ENCODE peak calls at places on chromosomes 3 and 15, in five cellular contexts. O is esophagus squamous epithelium, D is tibial artery, R is lower lobe of right lung, J is stomach. X is an unnamed sample.

GRCh38 chr3:56135941-56136340 is 332.3 kb downstream of the ERC2 start:
- DNase-seq in O (no peak), D (no peak), R (no peak), J (no peak), X (no peak)

GRCh38 chr3:27310693-27311092 is 58.5 kb downstream of the NEK10 start:
- DNase-seq in O (no peak), D (no peak), R (no peak), J (no peak), X (no peak)

GRCh38 chr3:11724615-11725339 is 81.1 kb upstream of the VGLL4 start:
- DNase-seq in O (no peak), D (no peak), R (no peak), J (no peak), X (no peak)

GRCh38 chr15:81265256-81265943 is 58.5 kb downstream of the STARD5 start:
- DNase-seq in O (no peak), D (no peak), R (no peak), J (no peak), X (no peak)

GRCh38 chr3:135895106-135895733 is 70.3 kb upstream of the PPP2R3A start:
- DNase-seq in O (no peak), D (peak), R (peak), J (peak), X (no peak)

GRCh38 chr3:152942366-152942765 is 107.4 kb downstream of the P2RY1 start:
- DNase-seq in O (no peak), D (no peak), R (no peak), J (no peak), X (no peak)

GRCh38 chr3:25973111-25973510 is 183.2 kb downstream of the OXSM start:
- DNase-seq in O (no peak), D (no peak), R (no peak), J (no peak), X (no peak)

GRCh38 chr15:94671845-94672524 is 440.6 kb downstream of the MCTP2 start:
- DNase-seq in O (no peak), D (no peak), R (no peak), J (no peak), X (no peak)

GRCh38 chr3:20096135-20096685 is 56.0 kb downstream of the KAT2B start:
- DNase-seq in O (no peak), D (no peak), R (no peak), J (no peak), X (no peak)

GRCh38 chr15:87082576-87082975 is 1002.9 kb downstream of the AGBL1 start:
- DNase-seq in O (no peak), D (no peak), R (no peak), J (no peak), X (no peak)

GRCh38 chr3:57675530-57675929 is 17.3 kb downstream of the DENND6A start:
- DNase-seq in O (no peak), D (no peak), R (no peak), J (no peak), X (no peak)

GRCh38 chr3:13547591-13548371 is 1.1 kb upstream of the FBLN2 start:
- DNase-seq in O (no peak), D (no peak), R (no peak), J (no peak), X (no peak)

GRCh38 chr3:142962520-142963265 is 781 bp downstream of the PAQR9 start:
- DNase-seq in O (no peak), D (no peak), R (no peak), J (no peak), X (no peak)

GRCh38 chr3:143002083-143002712 is 828 bp downstream of the U2SURP start:
- DNase-seq in O (no peak), D (no peak), R (no peak), J (no peak), X (no peak)

GRCh38 chr15:100771745-100772144 is 107.9 kb upstream of the ALDH1A3 start:
- DNase-seq in O (no peak), D (no peak), R (no peak), J (no peak), X (peak)

GRCh38 chr15:53209396-53210042 is 419.4 kb upstream of the ONECUT1 start:
- DNase-seq in O (no peak), D (no peak), R (no peak), J (no peak), X (no peak)

GRCh38 chr15:68431037-68431791 is 749 bp downstream of the ITGA11 start:
- DNase-seq in O (no peak), D (peak), R (no peak), J (peak), X (peak)

GRCh38 chr3:195761031-195761430 is 40.3 kb downstream of the MUC20 start:
- DNase-seq in O (no peak), D (no peak), R (no peak), J (no peak), X (no peak)

GRCh38 chr15:91887921-91888373 is 34.4 kb downstream of the SLCO3A1 start:
- DNase-seq in O (no peak), D (no peak), R (no peak), J (no peak), X (no peak)

GRCh38 chr3:24963762-24964625 is 464.1 kb upstream of the RARB start:
- DNase-seq in O (no peak), D (no peak), R (no peak), J (no peak), X (no peak)

GRCh38 chr15:76012021-76012551 is at the start of gene NRG4:
- DNase-seq in O (no peak), D (no peak), R (no peak), J (peak), X (no peak)

GRCh38 chr3:3031358-3031757 is 78.8 kb downstream of the IL5RA start:
- DNase-seq in O (no peak), D (no peak), R (no peak), J (no peak), X (no peak)

GRCh38 chr3:11556851-11557644 is 86.7 kb downstream of the VGLL4 start:
- DNase-seq in O (no peak), D (peak), R (peak), J (no peak), X (no peak)

GRCh38 chr3:50300681-50301254 is 1.6 kb upstream of the HYAL3 start:
- DNase-seq in O (no peak), D (no peak), R (no peak), J (no peak), X (peak)

GRCh38 chr3:58237940-58238681 is 519 bp downstream of the ABHD6 start:
- DNase-seq in O (peak), D (peak), R (peak), J (peak), X (peak)

GRCh38 chr3:116579843-116580242 is 129.7 kb upstream of the TUSC7 start:
- DNase-seq in O (no peak), D (no peak), R (no peak), J (no peak), X (no peak)

GRCh38 chr3:112778298-112779008 is 68.2 kb downstream of the CD200R1L start:
- DNase-seq in O (no peak), D (no peak), R (no peak), J (no peak), X (no peak)

GRCh38 chr3:68017069-68017468 is 362.7 kb upstream of the SUCLG2 start:
- DNase-seq in O (no peak), D (no peak), R (no peak), J (no peak), X (no peak)
- TF ChIP-seq CTCF in O (no peak), D (no peak), R (no peak), J (no peak), X (no peak)

GRCh38 chr3:4306860-4307259 is 3.7 kb downstream of the SETMAR start:
- DNase-seq in O (no peak), D (no peak), R (no peak), J (no peak), X (no peak)

GRCh38 chr3:4306091-4306490 is 2.9 kb downstream of the SETMAR start:
- DNase-seq in O (no peak), D (no peak), R (no peak), J (no peak), X (no peak)

GRCh38 chr3:4303187-4304123 is at the start of gene SETMAR:
- DNase-seq in O (peak), D (peak), R (peak), J (peak), X (peak)

GRCh38 chr3:4297486-4297885 is 5.7 kb upstream of the SETMAR start:
- DNase-seq in O (no peak), D (no peak), R (no peak), J (no peak), X (no peak)

GRCh38 chr3:4302747-4303146 is 422 bp upstream of the SETMAR start:
- DNase-seq in O (no peak), D (no peak), R (no peak), J (no peak), X (no peak)
- H3K27ac ChIP-seq in O (peak), D (peak), R (peak), J (peak), X (peak)

GRCh38 chr3:28576590-28577220 is 228.1 kb upstream of the AZI2 start:
- DNase-seq in O (no peak), D (no peak), R (no peak), J (no peak), X (no peak)
- H3K4me3 ChIP-seq in O (no peak), D (peak), R (peak), J (peak), X (peak)

DNA sequence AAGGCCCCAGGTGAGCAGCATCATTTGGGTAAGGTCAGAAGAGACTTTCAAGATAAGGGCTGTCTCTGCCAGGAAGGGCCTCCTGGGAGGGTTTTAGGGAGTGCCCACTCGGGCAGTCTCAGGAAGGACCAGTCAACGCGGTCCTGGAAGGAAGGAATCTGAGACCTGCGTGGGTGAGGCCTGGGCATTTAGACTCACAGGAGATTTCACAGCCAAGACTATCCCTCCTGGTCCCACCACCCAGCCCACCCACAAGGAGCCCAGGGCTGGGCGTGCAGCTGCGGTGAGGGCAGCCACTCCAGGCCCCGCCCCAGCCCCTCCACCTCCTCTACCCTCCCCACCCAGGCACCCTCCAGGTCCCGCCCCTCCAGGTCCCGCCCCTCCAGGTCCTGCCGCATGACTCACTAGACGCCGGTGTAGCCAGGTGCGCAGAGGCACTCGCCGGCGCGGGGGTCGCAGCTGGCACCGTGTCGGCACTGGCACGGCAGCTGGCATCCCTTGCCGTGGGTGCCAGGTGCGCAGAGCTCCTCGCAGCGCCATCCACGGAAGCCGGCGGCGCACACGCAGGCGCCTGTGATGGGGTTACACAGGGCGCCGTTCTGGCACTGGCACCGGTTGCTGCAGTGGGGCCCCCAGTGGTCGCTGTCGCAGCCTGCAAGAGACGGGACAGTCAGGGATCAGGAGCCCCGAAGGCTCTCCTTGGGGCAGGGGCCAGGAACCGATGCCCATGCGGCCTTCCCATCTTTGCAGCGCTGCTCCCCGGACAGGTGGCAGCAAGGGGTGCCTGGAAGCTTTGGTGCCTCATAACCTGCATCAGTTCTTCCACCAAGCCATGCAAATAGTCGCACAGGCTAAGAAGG is 112.8 kb downstream of the RAB11A start:
- DNase-seq in O (no peak), D (no peak), R (peak), J (peak), X (no peak)
- TF ChIP-seq CTCF in O (no peak), D (no peak), R (no peak), J (no peak), X (no peak)

GRCh38 chr15:43484455-43484854 is 8.5 kb downstream of the TP53BP1 start:
- DNase-seq in O (no peak), D (no peak), R (no peak), J (no peak), X (no peak)

GRCh38 chr15:43487271-43487895 is 5.6 kb downstream of the TP53BP1 start:
- DNase-seq in O (no peak), D (no peak), R (no peak), J (no peak), X (no peak)

GRCh38 chr15:43488790-43489585 is 4.0 kb downstream of the TP53BP1 start:
- DNase-seq in O (no peak), D (no peak), R (no peak), J (no peak), X (no peak)

GRCh38 chr15:43483306-43484128 is 9.4 kb downstream of the TP53BP1 start:
- DNase-seq in O (no peak), D (no peak), R (no peak), J (no peak), X (no peak)
- H3K27ac ChIP-seq in O (no peak), D (no peak), R (no peak), J (no peak), X (no peak)

DNA sequence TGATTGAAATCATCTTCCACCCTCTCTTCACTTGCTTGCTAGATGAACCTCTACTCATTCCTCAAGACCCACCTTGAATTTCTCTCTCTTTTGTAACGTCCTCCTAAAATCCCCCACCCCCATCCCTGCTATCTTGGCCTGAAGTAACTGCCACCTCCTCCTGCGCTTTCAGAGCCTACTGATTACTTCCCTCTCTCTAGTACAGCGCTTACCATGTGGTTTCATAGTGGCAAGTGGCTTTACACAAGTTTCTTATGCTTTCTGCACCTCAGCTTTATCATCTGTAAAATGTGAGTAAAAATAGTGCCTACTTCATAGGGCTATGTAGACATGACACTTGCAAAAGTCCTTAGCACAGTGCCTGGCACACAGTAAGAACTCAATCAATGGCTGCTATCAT is 28.7 kb upstream of the DAZL start:
- DNase-seq in O (no peak), D (no peak), R (no peak), J (no peak), X (no peak)
- H3K4me3 ChIP-seq in O (no peak), D (no peak), R (no peak), J (no peak), X (no peak)

DNA sequence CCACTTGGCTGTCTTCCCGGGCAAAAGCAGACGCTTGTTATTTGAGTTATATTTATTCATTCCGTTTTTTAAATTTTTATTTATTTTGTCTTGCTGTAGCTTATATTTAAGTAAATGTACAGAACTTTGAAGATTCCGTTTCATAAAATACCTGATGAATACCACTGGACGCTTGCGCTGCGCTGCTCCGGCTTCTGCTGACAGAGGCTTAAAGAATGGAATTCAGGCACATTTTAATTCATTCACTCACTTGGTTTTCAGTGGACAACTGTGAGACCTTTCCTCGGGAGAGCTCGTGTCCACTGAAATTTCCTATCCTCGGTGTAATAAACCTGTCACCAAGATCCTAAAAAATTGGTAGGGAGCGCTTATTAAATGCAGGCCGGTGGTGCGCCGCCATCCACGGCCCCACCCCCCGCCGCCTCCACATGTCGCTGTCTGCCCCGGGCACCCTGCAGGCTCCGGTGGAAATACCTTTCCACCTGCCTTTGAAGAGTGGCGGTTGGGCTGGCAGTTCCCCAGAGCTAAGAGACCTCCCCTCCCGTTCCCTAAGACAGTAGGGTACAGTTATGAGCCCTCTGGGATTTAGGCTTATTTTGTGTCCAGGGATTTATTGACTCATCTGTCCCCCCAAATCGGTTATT is 62.5 kb upstream of the UBE2E1 start:
- DNase-seq in O (no peak), D (no peak), R (no peak), J (no peak), X (no peak)
- TF ChIP-seq CTCF in O (no peak), D (no peak), R (no peak), J (no peak), X (no peak)

GRCh38 chr3:182238141-182238540 is 526.4 kb downstream of the SOX2 start:
- DNase-seq in O (no peak), D (no peak), R (no peak), J (no peak), X (no peak)

GRCh38 chr3:182233957-182234356 is 522.2 kb downstream of the SOX2 start:
- DNase-seq in O (no peak), D (no peak), R (no peak), J (no peak), X (no peak)

GRCh38 chr3:182233405-182233804 is 521.7 kb downstream of the SOX2 start:
- DNase-seq in O (no peak), D (no peak), R (no peak), J (no peak), X (no peak)

GRCh38 chr3:182234881-182235280 is 523.2 kb downstream of the SOX2 start:
- DNase-seq in O (no peak), D (no peak), R (no peak), J (no peak), X (no peak)

GRCh38 chr3:182235504-182235903 is 523.8 kb downstream of the SOX2 start:
- DNase-seq in O (no peak), D (no peak), R (no peak), J (no peak), X (no peak)
- H3K27ac ChIP-seq in O (peak), D (no peak), R (no peak), J (no peak), X (no peak)

X was measured in coronary artery.